ENCODE peak calls at places on chromosomes 5 and 9, in five cellular contexts. R is CD8-positive, alpha-beta T cell; H is osteoblast; D is upper lobe of left lung; S is mammary epithelial cell. Q is an unnamed sample.

GRCh38 chr9:36119476-36119875 is 17.1 kb upstream of the GLIPR2 start:
- DNase-seq in R (no peak), H (no peak), D (no peak), S (no peak), Q (no peak)

GRCh38 chr9:109017061-109017460 is 3.8 kb upstream of the CTNNAL1 start:
- DNase-seq in R (no peak), H (no peak), D (no peak), S (no peak), Q (no peak)

GRCh38 chr5:37696190-37697021 is 143.4 kb downstream of the GDNF start:
- DNase-seq in R (no peak), H (peak; percentile 48), D (no peak), S (peak; percentile 82), Q (peak; percentile 92)

GRCh38 chr9:131335356-131335755 is 45.8 kb downstream of the PLPP7 start:
- DNase-seq in R (no peak), H (no peak), D (no peak), S (no peak), Q (no peak)

GRCh38 chr5:27328480-27328879 is 290.1 kb upstream of the CDH9 start:
- DNase-seq in R (no peak), H (peak; percentile 90), D (no peak), S (peak; percentile 85), Q (peak; percentile 90)

GRCh38 chr5:80191991-80192398 is 63.9 kb downstream of the SERINC5 start:
- DNase-seq in R (peak; percentile 50), H (no peak), D (no peak), S (no peak), Q (no peak)

GRCh38 chr9:114677418-114677817 is 4.6 kb downstream of the TEX48 start:
- DNase-seq in R (no peak), H (peak; percentile 88), D (peak; percentile 77), S (peak; percentile 99), Q (peak; percentile 99)

GRCh38 chr9:93231121-93231694 is 47.3 kb downstream of the WNK2 start:
- DNase-seq in R (no peak), H (peak; percentile 35), D (peak; percentile 68), S (peak; percentile 32), Q (no peak)

GRCh38 chr5:169944922-169945675 is 35.2 kb downstream of the INSYN2B start:
- DNase-seq in R (no peak), H (no peak), D (no peak), S (no peak), Q (peak; percentile 4)

GRCh38 chr9:26656003-26656940 is 236.3 kb downstream of the CAAP1 start:
- DNase-seq in R (no peak), H (peak; percentile 54), D (no peak), S (no peak), Q (no peak)
- TF ChIP-seq CTCF in R (no peak), H (peak; percentile 42), D (no peak), S (peak; percentile 59), Q (peak; percentile 31)

DNA sequence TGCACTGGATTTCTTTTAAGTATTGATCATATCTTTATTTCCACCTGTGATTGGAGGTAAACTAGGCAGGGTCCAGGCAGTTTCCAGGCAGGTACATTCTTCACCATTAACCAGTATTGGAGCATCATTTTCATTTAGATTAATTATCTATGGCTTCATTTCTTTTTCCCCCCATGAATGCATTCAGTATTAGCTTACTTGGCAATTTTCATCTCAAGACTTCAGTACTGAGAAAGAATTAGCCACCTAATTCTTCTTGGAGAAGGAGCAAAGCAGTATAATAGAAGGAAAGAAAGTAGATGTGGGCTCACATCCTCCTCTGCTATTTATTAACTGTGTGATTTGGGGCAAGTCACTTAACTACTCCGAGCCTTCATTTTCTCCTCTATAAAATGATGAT is 208.8 kb downstream of the RFK start:
- DNase-seq in R (no peak), H (no peak), D (no peak), S (no peak), Q (no peak)
- H3K36me3 ChIP-seq in R (peaks cover 16% of the 10 kb centered on the region), H (no peaks in the 10 kb centered on the region), D (no peaks in the 10 kb centered on the region), S (no peaks in the 10 kb centered on the region), Q (no peaks in the 10 kb centered on the region)

DNA sequence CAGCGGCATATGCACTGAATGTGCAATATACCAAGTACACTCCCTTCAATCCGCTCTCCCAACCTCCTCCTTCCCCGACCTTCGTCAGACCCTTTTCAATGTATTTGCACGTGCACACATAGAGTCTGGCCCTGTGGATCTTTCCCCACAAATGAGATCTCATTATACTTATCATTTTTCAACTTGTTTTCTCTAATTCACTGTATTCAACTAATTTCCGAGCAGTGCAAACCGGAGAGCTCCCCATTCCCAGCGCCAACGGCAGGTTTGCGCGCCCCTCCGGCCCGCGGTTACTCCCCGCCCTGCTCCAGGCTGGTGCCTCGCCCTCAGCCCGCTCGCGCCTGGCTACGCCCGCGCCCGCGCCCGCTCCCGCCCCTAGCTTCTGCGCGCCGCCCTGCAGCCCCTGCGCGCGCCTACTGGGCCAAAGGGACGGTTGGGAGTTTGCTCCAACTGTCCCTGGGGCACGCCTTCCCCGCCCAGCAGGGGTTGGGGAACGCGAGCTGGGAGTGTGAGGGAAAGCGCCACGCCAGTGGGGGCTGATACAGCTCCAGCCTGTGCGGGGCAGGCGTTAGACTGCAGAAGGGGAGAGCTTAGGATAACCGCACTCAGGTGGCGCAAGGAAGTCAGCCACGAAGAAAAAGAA is 3.3 kb upstream of the CDC20B start:
- DNase-seq in R (peak; percentile 7), H (peak; percentile 69), D (no peak), S (peak; percentile 53), Q (peak; percentile 23)
- H3K4me3 ChIP-seq in R (no peak overlapping the region), H (peak overlapping the region; percentile 60), D (peak overlapping the region; percentile 34), S (peak overlapping the region; percentile 62), Q (peak overlapping the region; percentile 40)

DNA sequence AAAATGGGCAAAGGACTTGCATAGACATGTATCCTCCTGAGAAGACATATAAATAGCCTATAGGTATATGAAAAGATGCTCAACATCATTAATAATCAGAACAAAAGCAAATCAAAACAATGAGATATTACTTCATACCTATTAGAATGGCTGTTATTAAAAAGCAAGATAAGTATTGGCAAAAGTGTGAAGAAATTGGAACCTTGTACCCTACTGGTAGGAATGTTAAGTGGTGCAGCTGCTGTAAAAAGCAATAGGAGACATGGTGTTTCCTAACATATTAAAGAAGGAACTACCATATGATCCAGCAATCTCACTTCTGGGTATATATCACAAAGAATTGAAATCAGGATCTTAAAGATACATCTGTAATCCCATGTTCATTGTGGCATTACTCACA is 69.8 kb upstream of the PRR16 start:
- DNase-seq in R (no peak), H (no peak), D (no peak), S (no peak), Q (peak; percentile 27)
- TF ChIP-seq CTCF in R (no peak), H (peak; percentile 14), D (no peak), S (peak; percentile 40), Q (peak; percentile 8)

GRCh38 chr5:72205431-72206009 is 98.2 kb downstream of the MAP1B start:
- DNase-seq in R (no peak), H (no peak), D (no peak), S (no peak), Q (no peak)
- H3K36me3 ChIP-seq in R (no peaks in the 10 kb centered on the region), H (peaks cover 78% of the 10 kb centered on the region), D (no peaks in the 10 kb centered on the region), S (no peaks in the 10 kb centered on the region), Q (no peaks in the 10 kb centered on the region)

Q was measured in bronchial epithelial cell.